ENCODE peak calls at places on chromosome 12, in ten cellular contexts. One of them, this sample, is unnamed.

GRCh38 chr12:32896438-32897275 is at the start of gene PKP2:
- DNase-seq in mesothelial cell of epicardium: peak
- DNase-seq in activated CD4-positive, alpha-beta T cell treated with anti-CD3 and anti-CD28 coated beads for 24 hours: no peak
- DNase-seq in non-pigmented ciliary epithelial cell: no peak
- DNase-seq in HFFc6: no peak
- DNase-seq in esophagus squamous epithelium: no peak
- DNase-seq in PC-3: peak
- DNase-seq in AG09309: no peak
- DNase-seq in BJ: no peak
- DNase-seq in HTR-8/SVneo: peak
- DNase-seq in this sample: peak

GRCh38 chr12:116864371-116865160 is 16.7 kb downstream of the HRK start:
- DNase-seq in mesothelial cell of epicardium: no peak
- DNase-seq in activated CD4-positive, alpha-beta T cell treated with anti-CD3 and anti-CD28 coated beads for 24 hours: no peak
- DNase-seq in non-pigmented ciliary epithelial cell: peak
- DNase-seq in HFFc6: peak
- DNase-seq in esophagus squamous epithelium: no peak
- DNase-seq in PC-3: peak
- DNase-seq in AG09309: peak
- DNase-seq in BJ: peak
- DNase-seq in HTR-8/SVneo: no peak
- DNase-seq in this sample: peak

GRCh38 chr12:5969974-5970690 is 25.1 kb upstream of the ANO2 start:
- DNase-seq in mesothelial cell of epicardium: no peak
- DNase-seq in activated CD4-positive, alpha-beta T cell treated with anti-CD3 and anti-CD28 coated beads for 24 hours: no peak
- DNase-seq in non-pigmented ciliary epithelial cell: no peak
- DNase-seq in HFFc6: peak
- DNase-seq in esophagus squamous epithelium: no peak
- DNase-seq in PC-3: no peak
- DNase-seq in AG09309: no peak
- DNase-seq in BJ: no peak
- DNase-seq in HTR-8/SVneo: no peak
- DNase-seq in this sample: no peak

GRCh38 chr12:44812062-44812461 is 64.1 kb downstream of the NELL2 start:
- DNase-seq in mesothelial cell of epicardium: no peak
- DNase-seq in activated CD4-positive, alpha-beta T cell treated with anti-CD3 and anti-CD28 coated beads for 24 hours: no peak
- DNase-seq in non-pigmented ciliary epithelial cell: no peak
- DNase-seq in HFFc6: no peak
- DNase-seq in esophagus squamous epithelium: no peak
- DNase-seq in PC-3: peak
- DNase-seq in AG09309: no peak
- DNase-seq in BJ: no peak
- DNase-seq in HTR-8/SVneo: no peak
- DNase-seq in this sample: no peak

GRCh38 chr12:15208140-15208539 is 13.1 kb downstream of the RERG start:
- DNase-seq in mesothelial cell of epicardium: no peak
- DNase-seq in activated CD4-positive, alpha-beta T cell treated with anti-CD3 and anti-CD28 coated beads for 24 hours: no peak
- DNase-seq in non-pigmented ciliary epithelial cell: no peak
- DNase-seq in HFFc6: no peak
- DNase-seq in esophagus squamous epithelium: no peak
- DNase-seq in PC-3: no peak
- DNase-seq in AG09309: no peak
- DNase-seq in BJ: no peak
- DNase-seq in HTR-8/SVneo: no peak
- DNase-seq in this sample: peak

GRCh38 chr12:79055926-79056674 is 191.5 kb downstream of the SYT1 start:
- DNase-seq in mesothelial cell of epicardium: no peak
- DNase-seq in activated CD4-positive, alpha-beta T cell treated with anti-CD3 and anti-CD28 coated beads for 24 hours: no peak
- DNase-seq in non-pigmented ciliary epithelial cell: peak
- DNase-seq in HFFc6: peak
- DNase-seq in esophagus squamous epithelium: no peak
- DNase-seq in PC-3: peak
- DNase-seq in AG09309: peak
- DNase-seq in BJ: peak
- DNase-seq in HTR-8/SVneo: no peak
- DNase-seq in this sample: peak

GRCh38 chr12:107891967-107892366 is 117.5 kb downstream of the ASCL4 start:
- DNase-seq in mesothelial cell of epicardium: no peak
- DNase-seq in activated CD4-positive, alpha-beta T cell treated with anti-CD3 and anti-CD28 coated beads for 24 hours: no peak
- DNase-seq in non-pigmented ciliary epithelial cell: no peak
- DNase-seq in HFFc6: no peak
- DNase-seq in esophagus squamous epithelium: no peak
- DNase-seq in PC-3: peak
- DNase-seq in AG09309: no peak
- DNase-seq in BJ: no peak
- DNase-seq in HTR-8/SVneo: no peak
- DNase-seq in this sample: no peak

GRCh38 chr12:27564612-27565213 is 40.7 kb downstream of the PPFIBP1 start:
- DNase-seq in mesothelial cell of epicardium: no peak
- DNase-seq in activated CD4-positive, alpha-beta T cell treated with anti-CD3 and anti-CD28 coated beads for 24 hours: no peak
- DNase-seq in non-pigmented ciliary epithelial cell: no peak
- DNase-seq in HFFc6: no peak
- DNase-seq in esophagus squamous epithelium: no peak
- DNase-seq in PC-3: peak
- DNase-seq in AG09309: no peak
- DNase-seq in BJ: no peak
- DNase-seq in HTR-8/SVneo: peak
- DNase-seq in this sample: peak

GRCh38 chr12:55797068-55797467 is 20.5 kb downstream of the SARNP start:
- DNase-seq in mesothelial cell of epicardium: no peak
- DNase-seq in activated CD4-positive, alpha-beta T cell treated with anti-CD3 and anti-CD28 coated beads for 24 hours: no peak
- DNase-seq in non-pigmented ciliary epithelial cell: no peak
- DNase-seq in HFFc6: peak
- DNase-seq in esophagus squamous epithelium: no peak
- DNase-seq in PC-3: peak
- DNase-seq in AG09309: no peak
- DNase-seq in BJ: no peak
- DNase-seq in HTR-8/SVneo: peak
- DNase-seq in this sample: peak

GRCh38 chr12:103852498-103852992 is 11.5 kb upstream of the NT5DC3 start:
- DNase-seq in mesothelial cell of epicardium: no peak
- DNase-seq in activated CD4-positive, alpha-beta T cell treated with anti-CD3 and anti-CD28 coated beads for 24 hours: no peak
- DNase-seq in non-pigmented ciliary epithelial cell: no peak
- DNase-seq in HFFc6: peak
- DNase-seq in esophagus squamous epithelium: no peak
- DNase-seq in PC-3: peak
- DNase-seq in AG09309: no peak
- DNase-seq in BJ: no peak
- DNase-seq in HTR-8/SVneo: no peak
- DNase-seq in this sample: peak

GRCh38 chr12:4819654-4820053 is 90.1 kb upstream of the KCNA1 start:
- DNase-seq in mesothelial cell of epicardium: no peak
- DNase-seq in activated CD4-positive, alpha-beta T cell treated with anti-CD3 and anti-CD28 coated beads for 24 hours: no peak
- DNase-seq in non-pigmented ciliary epithelial cell: no peak
- DNase-seq in HFFc6: peak
- DNase-seq in esophagus squamous epithelium: no peak
- DNase-seq in PC-3: no peak
- DNase-seq in AG09309: peak
- DNase-seq in BJ: no peak
- DNase-seq in HTR-8/SVneo: no peak
- DNase-seq in this sample: no peak

GRCh38 chr12:92431146-92431545 is 271.6 kb upstream of the PLEKHG7 start:
- DNase-seq in mesothelial cell of epicardium: no peak
- DNase-seq in activated CD4-positive, alpha-beta T cell treated with anti-CD3 and anti-CD28 coated beads for 24 hours: no peak
- DNase-seq in non-pigmented ciliary epithelial cell: no peak
- DNase-seq in HFFc6: no peak
- DNase-seq in esophagus squamous epithelium: no peak
- DNase-seq in PC-3: no peak
- DNase-seq in AG09309: no peak
- DNase-seq in BJ: no peak
- DNase-seq in HTR-8/SVneo: no peak
- DNase-seq in this sample: no peak

GRCh38 chr12:85626031-85626781 is 210.0 kb downstream of the RASSF9 start:
- DNase-seq in mesothelial cell of epicardium: no peak
- DNase-seq in activated CD4-positive, alpha-beta T cell treated with anti-CD3 and anti-CD28 coated beads for 24 hours: no peak
- DNase-seq in non-pigmented ciliary epithelial cell: peak
- DNase-seq in HFFc6: peak
- DNase-seq in esophagus squamous epithelium: no peak
- DNase-seq in PC-3: peak
- DNase-seq in AG09309: peak
- DNase-seq in BJ: peak
- DNase-seq in HTR-8/SVneo: peak
- DNase-seq in this sample: peak

GRCh38 chr12:115257791-115258190 is 573.8 kb upstream of the TBX3 start:
- DNase-seq in mesothelial cell of epicardium: no peak
- DNase-seq in activated CD4-positive, alpha-beta T cell treated with anti-CD3 and anti-CD28 coated beads for 24 hours: no peak
- DNase-seq in non-pigmented ciliary epithelial cell: peak
- DNase-seq in HFFc6: peak
- DNase-seq in esophagus squamous epithelium: no peak
- DNase-seq in PC-3: peak
- DNase-seq in AG09309: peak
- DNase-seq in BJ: peak
- DNase-seq in HTR-8/SVneo: peak
- DNase-seq in this sample: no peak

GRCh38 chr12:95083938-95084337 is 10.5 kb upstream of the NR2C1 start:
- DNase-seq in mesothelial cell of epicardium: no peak
- DNase-seq in activated CD4-positive, alpha-beta T cell treated with anti-CD3 and anti-CD28 coated beads for 24 hours: no peak
- DNase-seq in non-pigmented ciliary epithelial cell: peak
- DNase-seq in HFFc6: peak
- DNase-seq in esophagus squamous epithelium: no peak
- DNase-seq in PC-3: no peak
- DNase-seq in AG09309: peak
- DNase-seq in BJ: no peak
- DNase-seq in HTR-8/SVneo: peak
- DNase-seq in this sample: peak

GRCh38 chr12:44078273-44078672 is 242.4 kb downstream of the TMEM117 start:
- DNase-seq in mesothelial cell of epicardium: no peak
- DNase-seq in activated CD4-positive, alpha-beta T cell treated with anti-CD3 and anti-CD28 coated beads for 24 hours: no peak
- DNase-seq in non-pigmented ciliary epithelial cell: no peak
- DNase-seq in HFFc6: no peak
- DNase-seq in esophagus squamous epithelium: no peak
- DNase-seq in PC-3: peak
- DNase-seq in AG09309: no peak
- DNase-seq in BJ: no peak
- DNase-seq in HTR-8/SVneo: no peak
- DNase-seq in this sample: no peak

GRCh38 chr12:1797011-1797901 is 23.1 kb upstream of the LRTM2 start:
- DNase-seq in mesothelial cell of epicardium: peak
- DNase-seq in activated CD4-positive, alpha-beta T cell treated with anti-CD3 and anti-CD28 coated beads for 24 hours: peak
- DNase-seq in non-pigmented ciliary epithelial cell: no peak
- DNase-seq in HFFc6: no peak
- DNase-seq in esophagus squamous epithelium: no peak
- DNase-seq in PC-3: no peak
- DNase-seq in AG09309: no peak
- DNase-seq in BJ: no peak
- DNase-seq in HTR-8/SVneo: no peak
- DNase-seq in this sample: no peak

This sample was measured in kidney tubule cell.